ENCODE peak calls at places on chromosomes 1 and 21, in six cellular contexts. One of them, this sample, is unnamed.
A peak's percentile ranks its signal among the peaks of the same experiment; 100 is the strongest.

GRCh38 chr21:36915014-36915700 is 51.3 kb downstream of the HLCS start:
- DNase-seq in BJ: no peak
- DNase-seq in RWPE1: no peak
- DNase-seq in lower leg skin: no peak
- DNase-seq in uterus: no peak
- DNase-seq in cardiac fibroblast: no peak
- DNase-seq in this sample: no peak

GRCh38 chr1:54118704-54119103 is 34.1 kb downstream of the CDCP2 start:
- DNase-seq in BJ: peak; percentile 20
- DNase-seq in RWPE1: peak; percentile 58
- DNase-seq in lower leg skin: no peak
- DNase-seq in uterus: no peak
- DNase-seq in cardiac fibroblast: peak; percentile 25
- DNase-seq in this sample: no peak

GRCh38 chr1:205108464-205108863 is 13.3 kb downstream of the RBBP5 start:
- DNase-seq in BJ: no peak
- DNase-seq in RWPE1: no peak
- DNase-seq in lower leg skin: no peak
- DNase-seq in uterus: no peak
- DNase-seq in cardiac fibroblast: no peak
- DNase-seq in this sample: no peak

GRCh38 chr1:236744533-236744932 is 50.6 kb upstream of the MTR start:
- DNase-seq in BJ: no peak
- DNase-seq in RWPE1: no peak
- DNase-seq in lower leg skin: no peak
- DNase-seq in uterus: no peak
- DNase-seq in cardiac fibroblast: no peak
- DNase-seq in this sample: no peak

GRCh38 chr1:192660613-192661012 is 24.7 kb downstream of the RGS13 start:
- DNase-seq in BJ: no peak
- DNase-seq in RWPE1: no peak
- DNase-seq in lower leg skin: no peak
- DNase-seq in uterus: no peak
- DNase-seq in cardiac fibroblast: no peak
- DNase-seq in this sample: no peak

GRCh38 chr1:119323216-119323982 is 45.2 kb upstream of the HAO2 start:
- DNase-seq in BJ: no peak
- DNase-seq in RWPE1: no peak
- DNase-seq in lower leg skin: no peak
- DNase-seq in uterus: no peak
- DNase-seq in cardiac fibroblast: no peak
- DNase-seq in this sample: no peak

GRCh38 chr1:39758556-39759435 is 12.4 kb downstream of the OXCT2 start:
- DNase-seq in BJ: no peak
- DNase-seq in RWPE1: no peak
- DNase-seq in lower leg skin: no peak
- DNase-seq in uterus: no peak
- DNase-seq in cardiac fibroblast: no peak
- DNase-seq in this sample: no peak

GRCh38 chr1:52602328-52603300 is at the start of gene GPX7:
- DNase-seq in BJ: no peak
- DNase-seq in RWPE1: no peak
- DNase-seq in lower leg skin: no peak
- DNase-seq in uterus: peak; percentile 41
- DNase-seq in cardiac fibroblast: peak; percentile 66
- DNase-seq in this sample: no peak

GRCh38 chr1:89273324-89273778 is 691 bp upstream of the GBP5 start:
- DNase-seq in BJ: no peak
- DNase-seq in RWPE1: no peak
- DNase-seq in lower leg skin: no peak
- DNase-seq in uterus: no peak
- DNase-seq in cardiac fibroblast: no peak
- DNase-seq in this sample: no peak

GRCh38 chr1:29303201-29304024 is 67.1 kb downstream of the PTPRU start:
- DNase-seq in BJ: no peak
- DNase-seq in RWPE1: no peak
- DNase-seq in lower leg skin: no peak
- DNase-seq in uterus: no peak
- DNase-seq in cardiac fibroblast: no peak
- DNase-seq in this sample: no peak

GRCh38 chr21:45532826-45533730 is 9.2 kb downstream of the SLC19A1 start:
- DNase-seq in BJ: no peak
- DNase-seq in RWPE1: no peak
- DNase-seq in lower leg skin: no peak
- DNase-seq in uterus: no peak
- DNase-seq in cardiac fibroblast: no peak
- DNase-seq in this sample: no peak

GRCh38 chr1:18962121-18962721 is 5.7 kb upstream of the IFFO2 start:
- DNase-seq in BJ: peak; percentile 72
- DNase-seq in RWPE1: peak; percentile 59
- DNase-seq in lower leg skin: peak; percentile 85
- DNase-seq in uterus: peak; percentile 77
- DNase-seq in cardiac fibroblast: peak; percentile 58
- DNase-seq in this sample: no peak

GRCh38 chr1:76068542-76068941 is 6.0 kb upstream of the ST6GALNAC3 start:
- DNase-seq in BJ: no peak
- DNase-seq in RWPE1: no peak
- DNase-seq in lower leg skin: no peak
- DNase-seq in uterus: no peak
- DNase-seq in cardiac fibroblast: peak; percentile 35
- DNase-seq in this sample: no peak

GRCh38 chr1:18396247-18396646 is 84.5 kb upstream of the KLHDC7A start:
- DNase-seq in BJ: no peak
- DNase-seq in RWPE1: peak; percentile 36
- DNase-seq in lower leg skin: no peak
- DNase-seq in uterus: no peak
- DNase-seq in cardiac fibroblast: no peak
- DNase-seq in this sample: no peak

GRCh38 chr21:24110846-24111245 is 1496.4 kb downstream of the MRPL39 start:
- DNase-seq in BJ: no peak
- DNase-seq in RWPE1: no peak
- DNase-seq in lower leg skin: no peak
- DNase-seq in uterus: no peak
- DNase-seq in cardiac fibroblast: no peak
- DNase-seq in this sample: no peak

GRCh38 chr1:243422362-243422761 is 166.5 kb downstream of the SDCCAG8 start:
- DNase-seq in BJ: no peak
- DNase-seq in RWPE1: no peak
- DNase-seq in lower leg skin: no peak
- DNase-seq in uterus: no peak
- DNase-seq in cardiac fibroblast: no peak
- DNase-seq in this sample: no peak

GRCh38 chr1:229305402-229305801 is 34.5 kb downstream of the RAB4A start:
- DNase-seq in BJ: no peak
- DNase-seq in RWPE1: no peak
- DNase-seq in lower leg skin: no peak
- DNase-seq in uterus: no peak
- DNase-seq in cardiac fibroblast: no peak
- DNase-seq in this sample: no peak

GRCh38 chr1:51210676-51211075 is 25.4 kb upstream of the RNF11 start:
- DNase-seq in BJ: no peak
- DNase-seq in RWPE1: no peak
- DNase-seq in lower leg skin: no peak
- DNase-seq in uterus: no peak
- DNase-seq in cardiac fibroblast: no peak
- DNase-seq in this sample: no peak

GRCh38 chr1:2530501-2531361 is 668 bp upstream of the HES5 start:
- DNase-seq in BJ: no peak
- DNase-seq in RWPE1: no peak
- DNase-seq in lower leg skin: no peak
- DNase-seq in uterus: no peak
- DNase-seq in cardiac fibroblast: no peak
- DNase-seq in this sample: no peak

GRCh38 chr1:37983546-37983945 is 6.3 kb downstream of the SF3A3 start:
- DNase-seq in BJ: no peak
- DNase-seq in RWPE1: no peak
- DNase-seq in lower leg skin: no peak
- DNase-seq in uterus: no peak
- DNase-seq in cardiac fibroblast: no peak
- DNase-seq in this sample: no peak

GRCh38 chr1:213564215-213564659 is 423.5 kb upstream of the PROX1 start:
- DNase-seq in BJ: no peak
- DNase-seq in RWPE1: no peak
- DNase-seq in lower leg skin: no peak
- DNase-seq in uterus: no peak
- DNase-seq in cardiac fibroblast: no peak
- DNase-seq in this sample: no peak

GRCh38 chr1:150895618-150896017 is 8.7 kb downstream of the CTXND2 start:
- DNase-seq in BJ: no peak
- DNase-seq in RWPE1: peak; percentile 56
- DNase-seq in lower leg skin: no peak
- DNase-seq in uterus: no peak
- DNase-seq in cardiac fibroblast: no peak
- DNase-seq in this sample: no peak

GRCh38 chr1:19465123-19465522 is 20.2 kb downstream of the CAPZB start:
- DNase-seq in BJ: no peak
- DNase-seq in RWPE1: no peak
- DNase-seq in lower leg skin: no peak
- DNase-seq in uterus: no peak
- DNase-seq in cardiac fibroblast: peak; percentile 76
- DNase-seq in this sample: no peak

GRCh38 chr21:25176637-25177412 is 430.5 kb downstream of the MRPL39 start:
- DNase-seq in BJ: no peak
- DNase-seq in RWPE1: no peak
- DNase-seq in lower leg skin: no peak
- DNase-seq in uterus: no peak
- DNase-seq in cardiac fibroblast: no peak
- DNase-seq in this sample: no peak

GRCh38 chr1:65027699-65028358 is 61.5 kb upstream of the JAK1 start:
- DNase-seq in BJ: no peak
- DNase-seq in RWPE1: no peak
- DNase-seq in lower leg skin: peak; percentile 49
- DNase-seq in uterus: peak; percentile 52
- DNase-seq in cardiac fibroblast: peak; percentile 31
- DNase-seq in this sample: no peak

GRCh38 chr21:36466061-36466511 is 13.8 kb downstream of the CLDN14 start:
- DNase-seq in BJ: no peak
- DNase-seq in RWPE1: no peak
- DNase-seq in lower leg skin: no peak
- DNase-seq in uterus: no peak
- DNase-seq in cardiac fibroblast: peak; percentile 27
- DNase-seq in this sample: no peak

GRCh38 chr1:11753555-11754208 is 8.3 kb upstream of the C1orf167 start:
- DNase-seq in BJ: no peak
- DNase-seq in RWPE1: no peak
- DNase-seq in lower leg skin: no peak
- DNase-seq in uterus: no peak
- DNase-seq in cardiac fibroblast: peak; percentile 42
- DNase-seq in this sample: no peak

GRCh38 chr1:45493116-45493697 is 2.2 kb upstream of the TESK2 start:
- DNase-seq in BJ: no peak
- DNase-seq in RWPE1: peak; percentile 49
- DNase-seq in lower leg skin: peak; percentile 61
- DNase-seq in uterus: peak; percentile 34
- DNase-seq in cardiac fibroblast: peak; percentile 75
- DNase-seq in this sample: peak; percentile 32

GRCh38 chr1:230632273-230632873 is 9.9 kb upstream of the COG2 start:
- DNase-seq in BJ: no peak
- DNase-seq in RWPE1: peak; percentile 37
- DNase-seq in lower leg skin: no peak
- DNase-seq in uterus: no peak
- DNase-seq in cardiac fibroblast: peak; percentile 42
- DNase-seq in this sample: no peak

DNA sequence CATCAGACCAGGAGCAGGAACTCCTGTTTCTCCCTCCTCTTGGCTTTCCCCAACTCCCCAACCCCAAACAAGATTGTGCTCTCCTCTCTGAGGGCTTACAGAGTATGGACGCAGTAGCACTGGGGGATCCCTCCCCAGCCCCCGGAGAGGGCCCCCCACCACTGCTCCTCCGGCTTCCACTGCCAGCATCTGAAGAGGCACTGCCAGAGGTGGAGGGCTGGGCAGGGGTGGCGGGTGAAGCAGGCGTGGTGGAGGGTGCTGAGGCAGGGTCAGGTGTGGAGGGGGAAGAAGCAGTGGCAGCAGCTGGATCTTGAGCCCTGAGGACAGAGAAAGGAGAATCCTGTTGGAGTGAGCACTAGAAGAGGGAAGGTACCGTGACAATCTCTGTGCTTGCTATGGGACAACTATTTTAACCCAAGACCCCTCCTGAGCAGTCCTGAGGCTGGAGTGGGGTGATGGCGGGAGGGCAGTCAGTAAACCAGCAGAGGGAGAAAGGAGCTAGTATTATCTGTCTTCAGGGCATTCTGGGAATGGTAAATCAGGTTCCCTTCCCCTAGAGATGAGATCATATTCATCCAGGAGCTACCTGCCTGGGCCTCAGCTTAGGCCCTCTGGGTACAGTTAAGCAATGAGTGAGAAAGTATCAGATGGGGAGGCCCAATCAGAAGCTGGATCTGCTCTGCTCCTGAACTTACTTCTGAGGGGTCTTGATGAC is 2.4 kb downstream of the UBQLN4 start:
- DNase-seq in BJ: no peak
- DNase-seq in RWPE1: no peak
- DNase-seq in lower leg skin: no peak
- DNase-seq in uterus: no peak
- DNase-seq in cardiac fibroblast: no peak
- DNase-seq in this sample: no peak
- TF ChIP-seq CTCF in BJ: no peak
- TF ChIP-seq CTCF in RWPE1: no peak
- TF ChIP-seq CTCF in lower leg skin: no peak
- TF ChIP-seq CTCF in uterus: no peak
- TF ChIP-seq CTCF in cardiac fibroblast: no peak
- TF ChIP-seq CTCF in this sample: no peak

DNA sequence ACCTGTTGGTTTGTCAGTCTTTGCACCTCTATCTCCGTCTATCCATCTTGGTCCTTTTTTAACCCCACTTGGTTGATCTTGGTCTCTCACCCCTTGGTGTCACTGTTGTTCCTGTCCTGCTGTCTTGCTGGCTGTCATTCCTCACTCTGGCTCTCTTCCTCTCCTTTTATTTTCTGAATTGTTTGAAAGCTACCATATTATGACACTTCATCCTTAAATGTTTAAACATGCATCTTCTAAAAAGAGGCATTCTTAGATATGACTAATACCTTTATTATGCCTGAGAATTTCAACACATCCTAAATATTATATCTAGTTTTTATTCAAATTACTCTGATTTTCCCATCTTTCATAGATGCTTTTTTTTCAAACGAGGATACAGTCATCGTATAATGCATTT is 37.0 kb downstream of the BACH1 start:
- DNase-seq in BJ: no peak
- DNase-seq in RWPE1: peak; percentile 16
- DNase-seq in lower leg skin: no peak
- DNase-seq in uterus: no peak
- DNase-seq in cardiac fibroblast: peak; percentile 39
- DNase-seq in this sample: no peak
- TF ChIP-seq CTCF in BJ: no peak
- TF ChIP-seq CTCF in RWPE1: peak; percentile 22
- TF ChIP-seq CTCF in lower leg skin: no peak
- TF ChIP-seq CTCF in uterus: no peak
- TF ChIP-seq CTCF in cardiac fibroblast: no peak
- TF ChIP-seq CTCF in this sample: no peak

GRCh38 chr1:178396789-178397188 is 100.0 kb downstream of the CLEC20A start:
- DNase-seq in BJ: no peak
- DNase-seq in RWPE1: no peak
- DNase-seq in lower leg skin: no peak
- DNase-seq in uterus: no peak
- DNase-seq in cardiac fibroblast: no peak
- DNase-seq in this sample: no peak
- TF ChIP-seq CTCF in BJ: no peak
- TF ChIP-seq CTCF in RWPE1: no peak
- TF ChIP-seq CTCF in lower leg skin: no peak
- TF ChIP-seq CTCF in uterus: no peak
- TF ChIP-seq CTCF in cardiac fibroblast: peak; percentile 7
- TF ChIP-seq CTCF in this sample: no peak

GRCh38 chr1:60129916-60130315 is 56.3 kb upstream of the C1orf87 start:
- DNase-seq in BJ: no peak
- DNase-seq in RWPE1: no peak
- DNase-seq in lower leg skin: no peak
- DNase-seq in uterus: no peak
- DNase-seq in cardiac fibroblast: no peak
- DNase-seq in this sample: no peak
- TF ChIP-seq CTCF in BJ: peak; percentile 37
- TF ChIP-seq CTCF in RWPE1: no peak
- TF ChIP-seq CTCF in lower leg skin: no peak
- TF ChIP-seq CTCF in uterus: no peak
- TF ChIP-seq CTCF in cardiac fibroblast: no peak
- TF ChIP-seq CTCF in this sample: no peak

This sample was measured in omental fat pad.